ENCODE peak calls at places on chromosome 7, in four cellular contexts. A, S, M and W are unnamed samples.

GRCh38 chr7:151851160-151851751 is 25.7 kb downstream of the PRKAG2 start:
- DNase-seq in A (no peak), S (no peak), M (no peak), W (peak)

GRCh38 chr7:30322656-30323355 is 38.4 kb downstream of the ZNRF2 start:
- DNase-seq in M (no peak), A (no peak), S (no peak), W (no peak)

GRCh38 chr7:91657386-91658120 is 222.9 kb downstream of the MTERF1 start:
- DNase-seq in M (no peak), A (no peak), S (peak), W (peak)

GRCh38 chr7:1028044-1028770 is 16.1 kb upstream of the GPR146 start:
- DNase-seq in A (peak), S (peak), M (peak), W (peak)

GRCh38 chr7:27148031-27148775 is 629 bp upstream of the HOXA6 start:
- DNase-seq in M (peak), A (peak), S (no peak), W (no peak)

GRCh38 chr7:11896663-11897062 is 64.7 kb upstream of the THSD7A start:
- DNase-seq in S (no peak), M (no peak), A (no peak), W (no peak)

GRCh38 chr7:111825046-111825445 is 262.8 kb upstream of the IMMP2L start:
- DNase-seq in M (no peak), A (no peak), S (no peak), W (no peak)

GRCh38 chr7:20122073-20122472 is 95.1 kb downstream of the MACC1 start:
- DNase-seq in A (no peak), S (no peak), M (no peak), W (no peak)

GRCh38 chr7:29116361-29116760 is 30.0 kb downstream of the CPVL start:
- DNase-seq in M (no peak), S (no peak), A (no peak), W (no peak)

GRCh38 chr7:77800158-77800557 is 1.6 kb downstream of the PHTF2 start:
- DNase-seq in A (no peak), S (peak), M (no peak), W (peak)

GRCh38 chr7:77800730-77801129 is 2.2 kb downstream of the PHTF2 start:
- DNase-seq in A (no peak), M (no peak), S (no peak), W (no peak)

GRCh38 chr7:77798394-77799077 is at the start of the genes PHTF2 and TMEM60:
- DNase-seq in A (peak), S (peak), M (peak), W (peak)

GRCh38 chr7:77797734-77798393 is 370 bp downstream of the TMEM60 start:
- DNase-seq in M (peak), S (no peak), A (no peak), W (no peak)

DNA sequence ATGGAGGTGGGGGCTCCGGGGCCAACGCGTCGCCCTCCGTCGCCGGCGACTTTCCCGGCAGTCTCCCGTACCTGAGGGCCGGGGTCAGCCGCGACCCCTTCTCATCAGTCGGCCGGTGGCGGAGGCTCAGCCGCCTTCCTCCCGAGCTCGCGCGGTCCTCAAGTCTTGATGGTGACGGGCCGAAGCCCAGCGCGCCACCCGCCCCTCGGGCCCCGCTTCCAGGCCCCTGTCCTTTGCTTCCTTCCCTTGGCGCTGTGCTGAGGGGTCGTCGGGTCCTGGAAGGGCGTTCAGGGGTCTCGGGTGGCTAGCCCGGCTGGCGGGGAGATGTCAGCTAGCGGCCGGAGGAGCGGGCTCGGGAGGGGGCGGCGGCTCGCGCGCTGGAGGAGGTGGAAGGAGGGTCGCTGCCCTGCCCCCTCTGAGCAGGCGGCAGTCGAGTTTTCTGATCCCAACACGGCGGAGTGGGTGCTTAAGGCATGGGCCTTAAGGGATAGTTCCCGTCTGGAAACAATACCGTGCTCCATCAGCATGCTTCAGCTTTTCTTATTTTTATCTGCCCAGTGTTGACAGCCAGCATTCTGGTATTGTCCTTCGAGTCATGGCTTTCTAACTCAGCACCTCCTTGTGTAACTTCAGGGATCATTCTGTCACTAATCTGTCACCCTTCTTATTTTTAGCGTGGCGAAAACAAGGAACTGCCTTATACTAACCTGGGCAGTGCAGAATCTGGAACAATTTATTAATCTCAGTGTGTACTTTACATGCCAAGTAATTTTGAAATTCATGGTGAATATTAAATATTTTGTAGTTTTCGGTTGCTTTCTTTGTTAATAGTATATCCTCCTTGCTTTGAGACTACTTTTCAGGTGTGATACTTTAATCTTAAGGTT is 748 bp downstream of the PHTF2 start:
- DNase-seq in A (peak), S (peak), M (peak), W (peak)
- TF ChIP-seq CTCF in A (no peak), S (no peak), M (no peak), W (no peak)

GRCh38 chr7:89511900-89512299 is 642.4 kb upstream of the STEAP1 start:
- DNase-seq in M (no peak), A (no peak), S (no peak), W (no peak)

GRCh38 chr7:89514970-89515369 is 639.3 kb upstream of the STEAP1 start:
- DNase-seq in A (no peak), M (no peak), S (no peak), W (no peak)

GRCh38 chr7:89517815-89518214 is 636.5 kb upstream of the STEAP1 start:
- DNase-seq in M (no peak), A (no peak), S (no peak), W (no peak)
- H3K4me3 ChIP-seq in M (no peak), A (no peak), S (no peak), W (no peak)

DNA sequence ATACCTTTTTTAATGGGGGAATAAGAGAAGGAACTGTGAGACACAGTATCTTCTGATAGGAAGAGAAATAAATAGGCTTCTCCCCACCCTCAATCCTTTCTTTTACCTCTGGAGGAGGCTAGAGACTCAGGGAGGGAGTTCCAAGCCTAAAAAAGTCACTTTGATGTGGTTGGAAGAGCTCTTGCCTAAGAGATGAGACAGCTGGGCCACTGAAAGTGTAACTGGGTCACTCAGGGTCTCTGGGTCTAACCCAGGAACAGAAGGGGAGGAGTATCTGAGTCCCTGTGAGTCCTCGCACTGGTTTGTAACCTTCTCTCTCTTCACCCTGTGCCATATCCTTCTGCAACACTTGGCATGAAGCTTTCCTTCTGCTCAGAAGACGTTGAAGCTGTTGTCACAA is 222.9 kb upstream of the AGK start:
- DNase-seq in S (no peak), M (no peak), A (no peak), W (no peak)
- TF ChIP-seq CTCF in S (no peak), M (no peak), A (no peak), W (no peak)

GRCh38 chr7:5423272-5423843 is at the start of gene TNRC18:
- DNase-seq in A (peak), S (no peak), M (peak), W (no peak)

GRCh38 chr7:5423844-5424688 is 432 bp upstream of the TNRC18 start:
- DNase-seq in M (peak), A (peak), S (peak), W (peak)

GRCh38 chr7:5426226-5426475 is 2.5 kb upstream of the TNRC18 start:
- DNase-seq in M (no peak), S (no peak), A (no peak), W (peak)

GRCh38 chr7:5424689-5425506 is 1.3 kb upstream of the TNRC18 start:
- DNase-seq in M (peak), A (peak), S (peak), W (peak)

GRCh38 chr7:5425507-5426225 is 2.0 kb upstream of the TNRC18 start:
- DNase-seq in M (peak), A (peak), S (peak), W (peak)
- H3K4me3 ChIP-seq in M (peak), A (peak), S (peak), W (peak)

DNA sequence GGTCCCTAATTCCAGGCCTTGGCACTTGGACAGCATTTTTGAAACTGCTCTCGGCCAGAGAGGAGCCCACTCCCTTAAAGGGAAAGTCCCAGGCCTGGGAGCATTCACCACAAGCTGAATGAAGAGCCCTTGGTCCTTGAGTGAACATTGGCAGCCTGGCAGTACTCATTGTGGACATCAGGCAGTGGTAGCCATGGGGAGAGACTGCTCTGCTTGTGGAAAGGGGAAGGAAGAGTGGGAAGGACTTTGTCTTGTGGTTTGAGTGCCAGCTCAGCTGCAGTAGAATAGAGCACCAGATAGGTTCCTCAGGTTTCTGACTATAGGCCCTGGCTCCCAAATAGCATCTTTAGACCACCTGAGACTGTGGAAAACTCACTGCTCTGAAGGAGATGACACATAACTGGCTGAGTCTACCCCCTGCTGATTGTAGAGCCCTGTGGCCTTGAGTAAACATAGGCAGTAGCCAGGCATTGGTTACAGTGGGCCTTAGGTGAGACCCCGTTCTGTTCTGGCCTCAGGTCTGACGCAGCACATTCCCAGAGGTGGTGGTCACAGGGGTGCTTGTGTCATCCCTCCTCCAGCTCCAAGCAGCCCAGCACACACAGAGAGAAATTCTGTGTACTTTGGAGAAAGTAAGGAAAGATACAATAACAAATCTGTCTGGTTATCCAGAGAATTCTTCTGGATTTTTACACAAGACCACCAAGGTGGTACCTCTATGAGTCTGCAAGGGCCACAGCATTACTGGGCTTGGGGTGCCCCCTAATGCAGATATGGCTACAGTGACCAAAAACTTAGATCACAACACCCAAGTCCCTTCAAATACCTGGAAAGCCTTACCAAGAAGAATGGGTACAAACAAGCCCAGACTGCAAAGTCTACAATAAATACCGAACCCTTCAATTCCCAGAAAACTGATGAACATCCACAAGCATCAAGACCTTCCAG is 153.8 kb downstream of the GNAI1 start:
- DNase-seq in A (no peak), S (no peak), M (no peak), W (peak)
- TF ChIP-seq CTCF in A (no peak), S (peak), M (no peak), W (peak)

GRCh38 chr7:6536899-6537298 is 14.4 kb downstream of the GRID2IP start:
- DNase-seq in A (no peak), S (peak), M (no peak), W (peak)
- H3K4me3 ChIP-seq in A (no peak), S (peak), M (peak), W (peak)

GRCh38 chr7:104106106-104106505 is 101.7 kb downstream of the ORC5 start:
- DNase-seq in A (no peak), M (no peak), S (peak), W (peak)
- TF ChIP-seq CTCF in A (no peak), M (no peak), S (peak), W (peak)